ENCODE peak calls at places on chromosomes 12 and 14, in ten cellular contexts. Q is lung microvascular endothelial cell; M is coronary artery; I is LNCaP clone FGC; K is HuH-7; C is mesendoderm; U is Calu3; R is T-helper 9 cell; Z is activated CD4-positive, alpha-beta T cell treated with anti-CD3 and anti-CD28 coated beads, Interleukin-2, amount 50 U/mL, for 24 hours; O is NCI-H146. F is an unnamed sample.

GRCh38 chr14:52259452-52259851 is 8.0 kb upstream of the PTGDR start:
- DNase-seq in R (no peak), O (no peak), M (no peak), C (no peak), K (no peak), Z (no peak), U (no peak), Q (no peak), I (no peak), F (no peak)

GRCh38 chr12:97680751-97681150 is 218.1 kb downstream of the RMST start:
- DNase-seq in C (no peak), M (no peak), K (no peak), U (no peak), Z (no peak), Q (no peak), I (no peak), O (no peak), R (no peak), F (no peak)

GRCh38 chr14:21070610-21071224 is 613 bp downstream of the ARHGEF40 start:
- DNase-seq in K (peak), O (peak), Q (peak), C (peak), R (no peak), U (peak), M (peak), I (no peak), Z (no peak), F (peak)

GRCh38 chr12:92039048-92039447 is 106.6 kb downstream of the BTG1 start:
- DNase-seq in R (no peak), M (no peak), K (no peak), C (no peak), O (peak), I (no peak), Z (no peak), U (no peak), Q (no peak), F (no peak)

GRCh38 chr12:95582230-95583058 is 31.2 kb upstream of the USP44 start:
- DNase-seq in Z (no peak), R (no peak), U (peak), I (no peak), C (peak), Q (peak), O (peak), M (no peak), K (peak), F (no peak)

GRCh38 chr12:32454866-32455265 is 55.5 kb downstream of the FGD4 start:
- DNase-seq in K (no peak), O (no peak), R (no peak), Q (no peak), Z (no peak), I (peak), U (no peak), C (peak), M (no peak), F (no peak)

GRCh38 chr12:107125833-107126232 is 32.5 kb upstream of the CRY1 start:
- DNase-seq in O (peak), K (no peak), U (no peak), C (no peak), R (no peak), Z (no peak), Q (no peak), M (no peak), I (no peak), F (no peak)

GRCh38 chr12:26205946-26206345 is 10.6 kb downstream of the SSPN start:
- DNase-seq in Q (no peak), R (no peak), U (no peak), M (no peak), Z (no peak), C (no peak), O (no peak), I (no peak), K (no peak), F (no peak)

GRCh38 chr14:98297567-98297966 is 974.4 kb downstream of the BCL11B start:
- DNase-seq in C (no peak), Z (no peak), U (no peak), I (no peak), Q (no peak), O (no peak), K (no peak), M (no peak), R (no peak), F (no peak)

GRCh38 chr12:125983094-125983783 is 918.0 kb downstream of the AACS start:
- DNase-seq in M (no peak), U (peak), Q (no peak), C (peak), I (no peak), K (no peak), Z (no peak), R (no peak), O (no peak), F (peak)

GRCh38 chr14:61695695-61696527 is 598 bp downstream of the HIF1A start:
- DNase-seq in Z (peak), M (peak), R (peak), K (peak), Q (peak), C (peak), U (peak), I (peak), O (peak), F (peak)

GRCh38 chr12:55707841-55708694 is at the start of gene ITGA7:
- DNase-seq in O (peak), C (peak), Z (peak), Q (no peak), U (peak), M (peak), K (peak), I (no peak), R (peak), F (peak)

GRCh38 chr14:58697927-58698641 is 60.3 kb downstream of the DACT1 start:
- DNase-seq in Z (no peak), U (no peak), K (no peak), Q (no peak), I (no peak), R (no peak), O (peak), M (no peak), C (no peak), F (no peak)

GRCh38 chr14:71448431-71449315 is 483.6 kb upstream of the RGS6 start:
- DNase-seq in I (no peak), R (no peak), C (no peak), M (no peak), Q (no peak), O (no peak), U (no peak), K (no peak), Z (no peak), F (no peak)

GRCh38 chr12:56725723-56726102 is 614 bp upstream of the NACA start:
- DNase-seq in M (no peak), U (no peak), I (no peak), Z (no peak), O (no peak), Q (no peak), K (no peak), C (no peak), R (no peak), F (no peak)

GRCh38 chr12:6546016-6546415 is 9.8 kb downstream of the IFFO1 start:
- DNase-seq in I (no peak), O (no peak), C (no peak), K (no peak), Z (no peak), M (no peak), R (no peak), Q (no peak), U (no peak), F (no peak)

GRCh38 chr12:83161451-83161850 is 474.7 kb downstream of the TMTC2 start:
- DNase-seq in C (no peak), O (no peak), M (no peak), K (no peak), R (no peak), I (no peak), U (no peak), Q (no peak), Z (no peak), F (no peak)

GRCh38 chr12:30423330-30423729 is 272.3 kb downstream of the IPO8 start:
- DNase-seq in K (no peak), R (no peak), Z (no peak), C (no peak), U (no peak), Q (no peak), M (no peak), O (no peak), I (no peak), F (no peak)

GRCh38 chr14:55721353-55721752 is 141.3 kb downstream of the KTN1 start:
- DNase-seq in U (peak), M (no peak), Q (no peak), I (no peak), R (no peak), K (no peak), Z (no peak), C (peak), O (no peak), F (peak)

GRCh38 chr12:58966939-58967338 is 46.6 kb upstream of the LRIG3 start:
- DNase-seq in M (no peak), R (no peak), K (no peak), O (no peak), C (no peak), Q (no peak), I (no peak), Z (no peak), U (no peak), F (no peak)

F was measured in thyroid gland.